ENCODE peak calls at places on chromosome 1, in seven cellular contexts. P, L, O, Z, S, N and B are unnamed samples.

GRCh38 chr1:214997685-214998084 is 84.9 kb upstream of the KCNK2 start:
- DNase-seq in L (no peak), O (no peak), S (no peak), P (no peak), N (no peak), Z (no peak), B (no peak)

GRCh38 chr1:83813571-83813970 is 185.4 kb downstream of the TTLL7 start:
- DNase-seq in N (no peak), O (no peak), S (no peak), Z (no peak), L (no peak), P (no peak), B (no peak)

GRCh38 chr1:67479146-67479891 is 49.1 kb upstream of the SERBP1 start:
- DNase-seq in P (no peak), L (no peak), Z (no peak), N (no peak), O (no peak), S (peak), B (no peak)

GRCh38 chr1:36123357-36123756 is 1.7 kb downstream of the COL8A2 start:
- DNase-seq in P (no peak), L (no peak), S (peak), Z (no peak), N (no peak), O (no peak), B (no peak)

GRCh38 chr1:187445066-187445465 is 616.3 kb downstream of the PLA2G4A start:
- DNase-seq in Z (no peak), P (no peak), L (no peak), N (no peak), O (no peak), S (no peak), B (peak)

GRCh38 chr1:226001852-226002666 is 2.9 kb upstream of the SDE2 start:
- DNase-seq in P (peak), O (no peak), S (peak), Z (no peak), N (no peak), L (no peak), B (no peak)

GRCh38 chr1:90722874-90723273 is 5.8 kb upstream of the BARHL2 start:
- DNase-seq in P (no peak), Z (no peak), S (no peak), L (no peak), N (no peak), O (no peak), B (no peak)

GRCh38 chr1:173527151-173527826 is 50.2 kb downstream of the PRDX6 start:
- DNase-seq in S (peak), Z (no peak), O (peak), N (no peak), P (no peak), L (no peak), B (no peak)

GRCh38 chr1:168671782-168672181 is 57.2 kb downstream of the DPT start:
- DNase-seq in N (no peak), P (no peak), Z (no peak), S (no peak), L (no peak), O (no peak), B (no peak)

GRCh38 chr1:58885998-58886397 is 102.2 kb upstream of the JUN start:
- DNase-seq in N (no peak), Z (no peak), S (no peak), O (no peak), L (no peak), P (no peak), B (no peak)

GRCh38 chr1:150282558-150282958 is 204 bp downstream of the CIART start:
- DNase-seq in P (no peak), L (no peak), S (no peak), Z (no peak), N (no peak), O (no peak), B (peak)

GRCh38 chr1:113975211-113975895 is 3.9 kb upstream of the OLFML3 start:
- DNase-seq in L (no peak), O (peak), Z (no peak), S (no peak), P (no peak), N (no peak), B (peak)

GRCh38 chr1:27605300-27605766 is 1.4 kb upstream of the AHDC1 start:
- DNase-seq in L (no peak), S (no peak), N (no peak), P (no peak), Z (no peak), O (no peak), B (no peak)

GRCh38 chr1:70779571-70779970 is 268.0 kb downstream of the PTGER3 start:
- DNase-seq in O (no peak), L (no peak), N (no peak), Z (no peak), P (no peak), S (no peak), B (peak)

GRCh38 chr1:208272311-208272710 is 28.1 kb upstream of the PLXNA2 start:
- DNase-seq in S (no peak), N (no peak), O (no peak), L (no peak), Z (no peak), P (peak), B (no peak)

GRCh38 chr1:182641561-182641960 is 37.4 kb upstream of the RGS16 start:
- DNase-seq in L (no peak), Z (no peak), O (no peak), P (no peak), N (no peak), S (no peak), B (no peak)

GRCh38 chr1:46646331-46646730 is 21.8 kb downstream of the ATPAF1 start:
- DNase-seq in Z (no peak), P (no peak), O (no peak), N (no peak), L (no peak), S (no peak), B (no peak)

GRCh38 chr1:56200921-56201320 is 378.4 kb downstream of the PLPP3 start:
- DNase-seq in P (no peak), L (no peak), Z (no peak), O (no peak), S (no peak), N (no peak), B (peak)

GRCh38 chr1:243558556-243558955 is 291.5 kb downstream of the AKT3 start:
- DNase-seq in P (no peak), N (no peak), L (no peak), Z (no peak), S (no peak), O (no peak), B (no peak)

GRCh38 chr1:224921354-224921753 is 8.1 kb upstream of the DNAH14 start:
- DNase-seq in Z (no peak), P (no peak), L (no peak), S (no peak), N (no peak), O (no peak), B (no peak)

GRCh38 chr1:237164406-237165352 is 122.7 kb downstream of the RYR2 start:
- DNase-seq in L (no peak), S (no peak), O (no peak), P (no peak), N (no peak), Z (no peak), B (no peak)

GRCh38 chr1:21175670-21176581 is 771 bp downstream of the EIF4G3 start:
- DNase-seq in L (peak), N (peak), P (peak), S (no peak), Z (peak), O (peak), B (no peak)

GRCh38 chr1:31181515-31182343 is 58.0 kb downstream of the NKAIN1 start:
- DNase-seq in S (peak), Z (peak), L (no peak), P (peak), O (peak), N (peak), B (no peak)

GRCh38 chr1:52659356-52659755 is 26.4 kb downstream of the SHISAL2A start:
- DNase-seq in N (no peak), S (no peak), Z (no peak), P (peak), L (no peak), O (peak), B (no peak)

GRCh38 chr1:21104683-21105082 is 72.0 kb downstream of the EIF4G3 start:
- DNase-seq in Z (no peak), S (no peak), P (no peak), L (no peak), O (no peak), N (no peak), B (no peak)

GRCh38 chr1:206734499-206735142 is 36.0 kb upstream of the IL19 start:
- DNase-seq in N (peak), S (no peak), L (peak), Z (peak), O (peak), P (peak), B (peak)

GRCh38 chr1:111161843-111162242 is 21.8 kb downstream of the CEPT1 start:
- DNase-seq in N (no peak), L (no peak), O (no peak), S (no peak), P (peak), Z (no peak), B (peak)
- H2BK120ac ChIP-seq in N (no peak), L (no peak), O (no peak), S (no peak), P (no peak), Z (no peak), B (no peak)

GRCh38 chr1:200030791-200031190 is 3.3 kb downstream of the NR5A2 start:
- DNase-seq in N (no peak), S (no peak), P (no peak), L (no peak), Z (no peak), O (no peak), B (no peak)

GRCh38 chr1:200029035-200029623 is 1.6 kb downstream of the NR5A2 start:
- DNase-seq in S (no peak), P (peak), N (peak), O (peak), L (peak), Z (peak), B (peak)

GRCh38 chr1:200028586-200029034 is 1.1 kb downstream of the NR5A2 start:
- DNase-seq in O (peak), Z (no peak), S (no peak), N (no peak), L (peak), P (peak), B (no peak)

GRCh38 chr1:200029624-200030074 is 2.1 kb downstream of the NR5A2 start:
- DNase-seq in P (no peak), L (peak), Z (peak), O (no peak), N (peak), S (no peak), B (no peak)

DNA sequence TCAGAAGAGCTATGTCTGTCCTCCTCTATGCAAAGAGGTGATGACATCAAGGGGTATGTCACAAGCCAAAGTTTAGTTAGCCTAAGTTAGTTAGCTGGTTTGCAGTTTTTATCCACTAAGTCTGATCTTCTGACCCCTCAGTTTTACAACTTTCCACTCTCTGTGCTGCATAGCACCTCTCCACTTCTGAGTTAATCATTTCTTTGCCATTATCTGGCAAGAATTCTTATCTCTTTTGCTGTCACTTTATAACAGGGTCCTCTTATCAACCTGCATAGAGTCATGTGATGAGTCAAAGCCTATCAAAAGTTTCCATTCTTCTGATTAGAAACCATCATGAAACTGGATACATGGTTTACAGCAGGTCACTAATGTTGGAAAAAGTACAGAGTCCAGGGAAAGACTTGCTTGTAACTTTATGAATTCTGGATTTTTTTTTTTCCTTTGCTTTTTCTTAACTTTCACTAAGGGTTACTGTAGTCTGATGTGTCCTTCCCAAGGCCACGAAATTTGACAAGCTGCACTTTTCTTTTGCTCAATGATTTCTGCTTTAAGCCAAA is at the start of gene NR5A2:
- DNase-seq in Z (no peak), L (no peak), P (peak), S (no peak), N (no peak), O (no peak), B (no peak)
- H2BK120ac ChIP-seq in Z (no peak), L (no peak), P (no peak), S (no peak), N (no peak), O (no peak), B (no peak)

GRCh38 chr1:202578001-202578500 is 132.2 kb downstream of the SYT2 start:
- DNase-seq in N (no peak), Z (no peak), L (no peak), O (peak), S (no peak), P (peak), B (peak)
- H2BK120ac ChIP-seq in N (no peak), Z (no peak), L (no peak), O (no peak), S (no peak), P (no peak), B (peak)

GRCh38 chr1:223815865-223816264 is 29.9 kb downstream of the TP53BP2 start:
- DNase-seq in S (peak), P (no peak), L (no peak), Z (no peak), N (no peak), O (peak), B (peak)
- H2BK120ac ChIP-seq in S (no peak), P (no peak), L (no peak), Z (no peak), N (no peak), O (no peak), B (no peak)

GRCh38 chr1:22738069-22738435 is 27.4 kb downstream of the EPHB2 start:
- DNase-seq in Z (no peak), L (no peak), P (no peak), S (no peak), O (no peak), N (no peak), B (no peak)
- H2BK120ac ChIP-seq in Z (no peak), L (no peak), P (no peak), S (no peak), O (peak), N (no peak), B (peak)

GRCh38 chr1:14578156-14578555 is 20.3 kb upstream of the KAZN start:
- DNase-seq in N (no peak), Z (no peak), L (no peak), P (peak), O (no peak), S (no peak), B (peak)
- H2BK120ac ChIP-seq in N (no peak), Z (no peak), L (no peak), P (no peak), O (no peak), S (no peak), B (no peak)

DNA sequence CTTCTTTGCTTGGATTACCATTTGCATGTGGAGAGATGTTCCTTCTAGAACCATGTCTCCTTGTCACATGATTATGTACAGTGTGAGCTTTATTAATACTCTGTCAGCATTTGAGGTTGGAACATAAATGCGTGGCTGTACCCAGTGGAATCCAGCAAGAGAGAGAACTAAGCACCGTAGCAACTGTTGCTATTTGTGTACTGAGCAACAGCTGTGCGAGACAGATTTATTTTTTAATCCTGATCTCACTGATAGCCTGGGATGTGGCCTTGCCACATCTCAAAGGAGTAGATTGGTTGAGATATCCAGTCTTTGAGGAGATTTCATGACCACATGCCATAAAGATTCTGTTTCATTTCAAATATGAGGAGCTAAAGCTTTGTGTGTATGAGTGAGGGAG is 43.4 kb downstream of the KIF1B start:
- DNase-seq in O (peak), Z (no peak), L (no peak), S (peak), P (no peak), N (no peak), B (peak)
- H2BK120ac ChIP-seq in O (no peak), Z (no peak), L (no peak), S (no peak), P (no peak), N (no peak), B (no peak)